ENCODE peak calls at places on chromosomes 7 and 10, in six cellular contexts. One of them, this sample, is unnamed.

GRCh38 chr7:108824840-108825540 is 255.3 kb downstream of the DNAJB9 start:
- DNase-seq in GM12892: no peak
- DNase-seq in spleen: no peak
- DNase-seq in transverse colon: no peak
- DNase-seq in sigmoid colon: no peak
- DNase-seq in HepG2: no peak
- DNase-seq in this sample: no peak

GRCh38 chr10:63375006-63375405 is 90.8 kb downstream of the JMJD1C start:
- DNase-seq in sigmoid colon: no peak
- DNase-seq in transverse colon: no peak
- DNase-seq in spleen: no peak
- DNase-seq in HepG2: no peak
- DNase-seq in GM12892: no peak
- DNase-seq in this sample: no peak

GRCh38 chr7:128189231-128189930 is 51.7 kb upstream of the LEP start:
- DNase-seq in GM12892: no peak
- DNase-seq in HepG2: no peak
- DNase-seq in transverse colon: no peak
- DNase-seq in spleen: peak
- DNase-seq in sigmoid colon: peak
- DNase-seq in this sample: no peak

GRCh38 chr7:47474211-47474936 is 107.5 kb downstream of the TNS3 start:
- DNase-seq in transverse colon: no peak
- DNase-seq in HepG2: no peak
- DNase-seq in spleen: no peak
- DNase-seq in GM12892: no peak
- DNase-seq in sigmoid colon: no peak
- DNase-seq in this sample: no peak

GRCh38 chr7:36653011-36653670 is 71.2 kb downstream of the AOAH start:
- DNase-seq in sigmoid colon: no peak
- DNase-seq in spleen: no peak
- DNase-seq in HepG2: no peak
- DNase-seq in GM12892: no peak
- DNase-seq in transverse colon: no peak
- DNase-seq in this sample: no peak

GRCh38 chr10:34280599-34281374 is 534.3 kb downstream of the PARD3 start:
- DNase-seq in spleen: no peak
- DNase-seq in sigmoid colon: peak
- DNase-seq in GM12892: no peak
- DNase-seq in transverse colon: no peak
- DNase-seq in HepG2: peak
- DNase-seq in this sample: no peak

GRCh38 chr10:74153123-74153522 is 2.1 kb downstream of the ADK start:
- DNase-seq in spleen: no peak
- DNase-seq in sigmoid colon: no peak
- DNase-seq in HepG2: peak
- DNase-seq in transverse colon: no peak
- DNase-seq in GM12892: no peak
- DNase-seq in this sample: no peak

GRCh38 chr10:63286340-63286739 is 153.2 kb downstream of the NRBF2 start:
- DNase-seq in transverse colon: no peak
- DNase-seq in HepG2: peak
- DNase-seq in sigmoid colon: no peak
- DNase-seq in GM12892: no peak
- DNase-seq in spleen: no peak
- DNase-seq in this sample: no peak

GRCh38 chr10:27660705-27661104 is 84.9 kb downstream of the MKX start:
- DNase-seq in spleen: no peak
- DNase-seq in HepG2: no peak
- DNase-seq in GM12892: no peak
- DNase-seq in sigmoid colon: no peak
- DNase-seq in transverse colon: no peak
- DNase-seq in this sample: no peak

GRCh38 chr10:11424456-11425287 is 186.8 kb downstream of the USP6NL start:
- DNase-seq in GM12892: no peak
- DNase-seq in HepG2: peak
- DNase-seq in transverse colon: peak
- DNase-seq in spleen: no peak
- DNase-seq in sigmoid colon: no peak
- DNase-seq in this sample: peak

GRCh38 chr10:63520463-63521388 is 475 bp upstream of the REEP3 start:
- DNase-seq in GM12892: peak
- DNase-seq in sigmoid colon: peak
- DNase-seq in spleen: no peak
- DNase-seq in transverse colon: peak
- DNase-seq in HepG2: peak
- DNase-seq in this sample: peak

GRCh38 chr10:43209651-43210141 is 57.2 kb downstream of the RASGEF1A start:
- DNase-seq in HepG2: no peak
- DNase-seq in transverse colon: no peak
- DNase-seq in sigmoid colon: peak
- DNase-seq in GM12892: no peak
- DNase-seq in spleen: peak
- DNase-seq in this sample: no peak

GRCh38 chr10:103855424-103855823 is at the start of gene SH3PXD2A:
- DNase-seq in spleen: peak
- DNase-seq in sigmoid colon: peak
- DNase-seq in GM12892: no peak
- DNase-seq in transverse colon: peak
- DNase-seq in HepG2: peak
- DNase-seq in this sample: no peak

GRCh38 chr10:21758239-21758638 is 224.2 kb downstream of the MLLT10 start:
- DNase-seq in transverse colon: no peak
- DNase-seq in GM12892: no peak
- DNase-seq in HepG2: no peak
- DNase-seq in spleen: no peak
- DNase-seq in sigmoid colon: no peak
- DNase-seq in this sample: no peak

GRCh38 chr7:94298943-94299342 is 95.8 kb upstream of the COL1A2 start:
- DNase-seq in transverse colon: no peak
- DNase-seq in GM12892: no peak
- DNase-seq in HepG2: no peak
- DNase-seq in spleen: no peak
- DNase-seq in sigmoid colon: no peak
- DNase-seq in this sample: no peak

GRCh38 chr10:15344876-15345285 is 26.2 kb downstream of the FAM171A1 start:
- DNase-seq in GM12892: no peak
- DNase-seq in spleen: no peak
- DNase-seq in HepG2: peak
- DNase-seq in transverse colon: no peak
- DNase-seq in sigmoid colon: no peak
- DNase-seq in this sample: no peak

GRCh38 chr7:157010588-157011332 is at the start of gene MNX1:
- DNase-seq in sigmoid colon: no peak
- DNase-seq in transverse colon: peak
- DNase-seq in spleen: peak
- DNase-seq in GM12892: peak
- DNase-seq in HepG2: peak
- DNase-seq in this sample: peak

GRCh38 chr7:77907281-77907680 is 108.7 kb downstream of the PHTF2 start:
- DNase-seq in transverse colon: no peak
- DNase-seq in HepG2: no peak
- DNase-seq in spleen: no peak
- DNase-seq in sigmoid colon: no peak
- DNase-seq in GM12892: no peak
- DNase-seq in this sample: no peak

GRCh38 chr10:131996508-131997365 is 15.0 kb upstream of the BNIP3 start:
- DNase-seq in transverse colon: no peak
- DNase-seq in spleen: peak
- DNase-seq in GM12892: no peak
- DNase-seq in HepG2: no peak
- DNase-seq in sigmoid colon: peak
- DNase-seq in this sample: no peak

GRCh38 chr10:131994435-131994834 is 12.7 kb upstream of the BNIP3 start:
- DNase-seq in GM12892: no peak
- DNase-seq in sigmoid colon: peak
- DNase-seq in spleen: peak
- DNase-seq in HepG2: no peak
- DNase-seq in transverse colon: no peak
- DNase-seq in this sample: no peak

GRCh38 chr10:131998845-131999681 is 17.3 kb upstream of the BNIP3 start:
- DNase-seq in GM12892: no peak
- DNase-seq in HepG2: peak
- DNase-seq in spleen: peak
- DNase-seq in sigmoid colon: peak
- DNase-seq in transverse colon: no peak
- DNase-seq in this sample: no peak

GRCh38 chr10:131998050-131998844 is 16.5 kb upstream of the BNIP3 start:
- DNase-seq in HepG2: peak
- DNase-seq in GM12892: no peak
- DNase-seq in spleen: peak
- DNase-seq in transverse colon: no peak
- DNase-seq in sigmoid colon: peak
- DNase-seq in this sample: no peak

DNA sequence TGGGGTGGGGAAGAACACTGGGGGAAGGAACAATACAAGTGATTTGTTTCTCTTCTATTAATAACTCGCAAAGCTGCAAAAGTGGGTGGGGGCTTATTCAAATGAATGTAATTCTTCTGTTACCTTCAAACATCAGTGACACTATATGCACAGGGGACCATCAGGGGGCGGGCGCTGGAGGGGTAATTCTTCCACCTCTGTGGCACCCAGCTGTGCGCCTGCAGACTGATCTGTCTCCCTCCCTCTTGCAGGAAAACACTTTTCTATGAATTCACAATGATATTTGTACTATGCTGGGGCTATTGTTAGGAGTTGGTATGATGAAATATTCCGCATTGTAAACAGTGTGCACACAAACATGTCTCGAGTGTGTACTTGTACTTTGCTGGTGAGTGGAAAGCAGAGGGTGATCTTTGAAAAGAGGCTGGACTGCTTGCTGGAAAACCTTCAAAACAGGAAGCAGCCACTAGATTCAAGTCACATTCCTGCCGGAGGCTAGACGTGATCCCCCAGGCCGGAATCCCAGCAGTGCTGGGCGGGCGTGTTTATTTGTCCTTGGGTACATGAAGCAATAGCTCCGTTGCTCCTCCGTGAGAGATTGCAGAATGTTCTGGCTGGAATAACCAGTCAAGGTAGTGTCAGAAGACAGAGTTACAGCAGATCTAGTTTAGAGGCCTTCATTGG is 15.8 kb upstream of the BNIP3 start:
- DNase-seq in GM12892: no peak
- DNase-seq in HepG2: peak
- DNase-seq in sigmoid colon: peak
- DNase-seq in transverse colon: peak
- DNase-seq in spleen: peak
- DNase-seq in this sample: peak
- TF ChIP-seq POLR2AphosphoS5 in GM12892: no peak
- TF ChIP-seq POLR2AphosphoS5 in HepG2: peak
- TF ChIP-seq POLR2AphosphoS5 in sigmoid colon: peak
- TF ChIP-seq POLR2AphosphoS5 in transverse colon: peak
- TF ChIP-seq POLR2AphosphoS5 in spleen: peak
- TF ChIP-seq POLR2AphosphoS5 in this sample: peak

DNA sequence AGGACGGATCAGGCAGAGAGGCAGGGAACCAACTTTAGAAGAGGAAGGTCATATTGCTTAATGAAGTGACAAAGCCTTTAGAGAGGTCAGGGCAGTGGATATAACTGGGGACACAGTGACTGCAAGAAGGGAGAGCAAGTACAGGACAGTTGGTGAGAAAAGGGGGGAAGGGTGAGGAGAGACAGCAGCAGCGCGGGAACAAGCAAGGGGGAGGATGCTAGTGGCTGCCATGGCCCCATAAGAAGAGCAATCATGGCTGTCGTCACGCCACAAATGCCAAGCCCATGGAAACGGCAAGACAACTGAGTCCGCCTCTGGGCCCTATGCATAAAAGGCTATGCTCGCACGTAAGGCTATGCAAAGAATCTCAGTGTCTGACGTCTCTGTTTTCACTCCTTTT is 9.1 kb downstream of the ZNF3 start:
- DNase-seq in HepG2: no peak
- DNase-seq in sigmoid colon: peak
- DNase-seq in GM12892: no peak
- DNase-seq in transverse colon: no peak
- DNase-seq in spleen: no peak
- DNase-seq in this sample: no peak
- TF ChIP-seq POLR2AphosphoS5 in HepG2: no peak
- TF ChIP-seq POLR2AphosphoS5 in sigmoid colon: no peak
- TF ChIP-seq POLR2AphosphoS5 in GM12892: no peak
- TF ChIP-seq POLR2AphosphoS5 in transverse colon: no peak
- TF ChIP-seq POLR2AphosphoS5 in spleen: no peak
- TF ChIP-seq POLR2AphosphoS5 in this sample: no peak

GRCh38 chr10:124561206-124561605 is 99.6 kb downstream of the LHPP start:
- DNase-seq in spleen: peak
- DNase-seq in sigmoid colon: no peak
- DNase-seq in transverse colon: no peak
- DNase-seq in GM12892: no peak
- DNase-seq in HepG2: no peak
- DNase-seq in this sample: no peak

GRCh38 chr10:124559372-124560132 is 97.9 kb downstream of the LHPP start:
- DNase-seq in spleen: peak
- DNase-seq in HepG2: no peak
- DNase-seq in GM12892: no peak
- DNase-seq in sigmoid colon: no peak
- DNase-seq in transverse colon: no peak
- DNase-seq in this sample: no peak

GRCh38 chr10:124558339-124558685 is 96.7 kb downstream of the LHPP start:
- DNase-seq in transverse colon: no peak
- DNase-seq in HepG2: no peak
- DNase-seq in GM12892: no peak
- DNase-seq in sigmoid colon: no peak
- DNase-seq in spleen: peak
- DNase-seq in this sample: no peak

GRCh38 chr10:124558901-124559321 is 97.3 kb downstream of the LHPP start:
- DNase-seq in transverse colon: no peak
- DNase-seq in spleen: peak
- DNase-seq in HepG2: no peak
- DNase-seq in sigmoid colon: no peak
- DNase-seq in GM12892: no peak
- DNase-seq in this sample: no peak

GRCh38 chr10:124560377-124560776 is 98.8 kb downstream of the LHPP start:
- DNase-seq in transverse colon: peak
- DNase-seq in spleen: peak
- DNase-seq in GM12892: no peak
- DNase-seq in sigmoid colon: peak
- DNase-seq in HepG2: no peak
- DNase-seq in this sample: no peak
- TF ChIP-seq POLR2AphosphoS5 in transverse colon: peak
- TF ChIP-seq POLR2AphosphoS5 in spleen: peak
- TF ChIP-seq POLR2AphosphoS5 in GM12892: no peak
- TF ChIP-seq POLR2AphosphoS5 in sigmoid colon: peak
- TF ChIP-seq POLR2AphosphoS5 in HepG2: no peak
- TF ChIP-seq POLR2AphosphoS5 in this sample: peak

DNA sequence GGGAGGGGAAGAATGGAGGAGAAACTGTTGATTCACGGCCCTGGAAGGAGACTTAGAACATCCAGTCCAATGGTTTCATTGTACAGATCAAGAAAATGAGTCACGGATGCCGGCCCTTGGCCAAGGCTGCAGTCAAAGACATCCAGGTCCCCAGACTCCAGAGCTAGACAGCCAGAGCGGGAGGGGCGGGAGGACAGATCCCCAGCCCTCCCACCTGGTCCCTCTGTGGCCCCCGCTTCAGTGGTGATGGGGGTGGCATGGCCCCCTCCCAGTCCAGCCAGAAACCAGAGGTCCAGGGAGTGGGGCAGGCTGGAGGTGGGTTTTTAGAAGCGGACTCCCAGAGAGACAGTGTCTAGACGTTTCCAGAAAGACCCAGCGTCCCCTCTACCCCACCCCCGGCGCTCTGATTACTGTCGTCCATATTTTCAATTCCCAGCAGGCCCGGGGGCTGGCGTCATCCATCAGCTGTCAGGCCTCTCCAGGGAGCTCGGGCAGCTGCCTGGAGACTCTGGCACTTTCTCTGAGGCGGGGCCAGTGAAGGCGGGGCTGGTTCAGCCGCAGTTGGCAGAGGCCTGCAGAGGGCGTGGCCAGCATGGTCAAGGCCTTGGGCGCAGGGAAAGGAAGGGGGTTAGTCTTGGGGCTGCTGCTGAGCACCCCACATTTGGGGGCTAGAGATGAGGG is 8.0 kb upstream of the HSPB1 start:
- DNase-seq in HepG2: peak
- DNase-seq in transverse colon: peak
- DNase-seq in sigmoid colon: peak
- DNase-seq in spleen: peak
- DNase-seq in GM12892: no peak
- DNase-seq in this sample: peak
- TF ChIP-seq POLR2AphosphoS5 in HepG2: no peak
- TF ChIP-seq POLR2AphosphoS5 in transverse colon: peak
- TF ChIP-seq POLR2AphosphoS5 in sigmoid colon: peak
- TF ChIP-seq POLR2AphosphoS5 in spleen: peak
- TF ChIP-seq POLR2AphosphoS5 in GM12892: no peak
- TF ChIP-seq POLR2AphosphoS5 in this sample: peak

This sample was measured in stomach.